ENCODE peak calls at places on chromosome 14, in nine cellular contexts. One of them, this sample, is unnamed.
A peak's percentile ranks its signal among the peaks of the same experiment; 100 is the strongest.

GRCh38 chr14:58884442-58884841 is 246.7 kb downstream of the DACT1 start:
- DNase-seq in activated CD8-positive, alpha-beta T cell treated with anti-CD3 and anti-CD28 coated beads, Interleukin-2, amount 10 ng/mL, durations not matched to agents 7 days and 5 days: no peak
- DNase-seq in aorta: no peak
- DNase-seq in endodermal cell: no peak
- DNase-seq in HuH-7: peak; percentile 4
- DNase-seq in HFF-Myc: no peak
- DNase-seq in glutamatergic neuron: no peak
- DNase-seq in activated CD4-positive, alpha-beta T cell treated with anti-CD3 and anti-CD28 coated beads, Interleukin-2, amount 10 ng/mL, durations not matched to agents 7 days and 5 days: no peak
- DNase-seq in left cardiac atrium: no peak
- DNase-seq in this sample: no peak

GRCh38 chr14:82533351-82533750 is 999.7 kb upstream of the SEL1L start:
- DNase-seq in HuH-7: no peak
- DNase-seq in HFF-Myc: no peak
- DNase-seq in activated CD8-positive, alpha-beta T cell treated with anti-CD3 and anti-CD28 coated beads, Interleukin-2, amount 10 ng/mL, durations not matched to agents 7 days and 5 days: no peak
- DNase-seq in endodermal cell: no peak
- DNase-seq in aorta: no peak
- DNase-seq in activated CD4-positive, alpha-beta T cell treated with anti-CD3 and anti-CD28 coated beads, Interleukin-2, amount 10 ng/mL, durations not matched to agents 7 days and 5 days: no peak
- DNase-seq in left cardiac atrium: no peak
- DNase-seq in glutamatergic neuron: no peak
- DNase-seq in this sample: no peak

GRCh38 chr14:99968156-99968920 is 96.9 kb upstream of the EVL start:
- DNase-seq in HuH-7: no peak
- DNase-seq in activated CD4-positive, alpha-beta T cell treated with anti-CD3 and anti-CD28 coated beads, Interleukin-2, amount 10 ng/mL, durations not matched to agents 7 days and 5 days: no peak
- DNase-seq in HFF-Myc: peak; percentile 98
- DNase-seq in endodermal cell: no peak
- DNase-seq in glutamatergic neuron: no peak
- DNase-seq in activated CD8-positive, alpha-beta T cell treated with anti-CD3 and anti-CD28 coated beads, Interleukin-2, amount 10 ng/mL, durations not matched to agents 7 days and 5 days: no peak
- DNase-seq in aorta: no peak
- DNase-seq in left cardiac atrium: no peak
- DNase-seq in this sample: no peak

GRCh38 chr14:24965934-24966593 is 83.9 kb downstream of the STXBP6 start:
- DNase-seq in HuH-7: no peak
- DNase-seq in activated CD4-positive, alpha-beta T cell treated with anti-CD3 and anti-CD28 coated beads, Interleukin-2, amount 10 ng/mL, durations not matched to agents 7 days and 5 days: no peak
- DNase-seq in glutamatergic neuron: no peak
- DNase-seq in HFF-Myc: peak; percentile 92
- DNase-seq in left cardiac atrium: peak; percentile 38
- DNase-seq in aorta: no peak
- DNase-seq in activated CD8-positive, alpha-beta T cell treated with anti-CD3 and anti-CD28 coated beads, Interleukin-2, amount 10 ng/mL, durations not matched to agents 7 days and 5 days: no peak
- DNase-seq in endodermal cell: no peak
- DNase-seq in this sample: peak; percentile 82

GRCh38 chr14:55458800-55459577 is 18.6 kb upstream of the TBPL2 start:
- DNase-seq in activated CD8-positive, alpha-beta T cell treated with anti-CD3 and anti-CD28 coated beads, Interleukin-2, amount 10 ng/mL, durations not matched to agents 7 days and 5 days: no peak
- DNase-seq in endodermal cell: no peak
- DNase-seq in left cardiac atrium: no peak
- DNase-seq in HFF-Myc: no peak
- DNase-seq in HuH-7: no peak
- DNase-seq in aorta: no peak
- DNase-seq in activated CD4-positive, alpha-beta T cell treated with anti-CD3 and anti-CD28 coated beads, Interleukin-2, amount 10 ng/mL, durations not matched to agents 7 days and 5 days: no peak
- DNase-seq in glutamatergic neuron: no peak
- DNase-seq in this sample: no peak

GRCh38 chr14:85576161-85576560 is 46.2 kb downstream of the FLRT2 start:
- DNase-seq in aorta: no peak
- DNase-seq in HuH-7: no peak
- DNase-seq in activated CD8-positive, alpha-beta T cell treated with anti-CD3 and anti-CD28 coated beads, Interleukin-2, amount 10 ng/mL, durations not matched to agents 7 days and 5 days: no peak
- DNase-seq in activated CD4-positive, alpha-beta T cell treated with anti-CD3 and anti-CD28 coated beads, Interleukin-2, amount 10 ng/mL, durations not matched to agents 7 days and 5 days: no peak
- DNase-seq in left cardiac atrium: no peak
- DNase-seq in endodermal cell: no peak
- DNase-seq in HFF-Myc: no peak
- DNase-seq in glutamatergic neuron: no peak
- DNase-seq in this sample: no peak

GRCh38 chr14:98168196-98168985 is 1103.6 kb downstream of the BCL11B start:
- DNase-seq in left cardiac atrium: no peak
- DNase-seq in activated CD8-positive, alpha-beta T cell treated with anti-CD3 and anti-CD28 coated beads, Interleukin-2, amount 10 ng/mL, durations not matched to agents 7 days and 5 days: peak; percentile 18
- DNase-seq in endodermal cell: no peak
- DNase-seq in HuH-7: no peak
- DNase-seq in activated CD4-positive, alpha-beta T cell treated with anti-CD3 and anti-CD28 coated beads, Interleukin-2, amount 10 ng/mL, durations not matched to agents 7 days and 5 days: no peak
- DNase-seq in glutamatergic neuron: no peak
- DNase-seq in HFF-Myc: no peak
- DNase-seq in aorta: no peak
- DNase-seq in this sample: no peak

GRCh38 chr14:71290960-71291466 is 383.8 kb downstream of the PCNX1 start:
- DNase-seq in endodermal cell: no peak
- DNase-seq in left cardiac atrium: no peak
- DNase-seq in HuH-7: no peak
- DNase-seq in aorta: no peak
- DNase-seq in activated CD8-positive, alpha-beta T cell treated with anti-CD3 and anti-CD28 coated beads, Interleukin-2, amount 10 ng/mL, durations not matched to agents 7 days and 5 days: peak; percentile 34
- DNase-seq in activated CD4-positive, alpha-beta T cell treated with anti-CD3 and anti-CD28 coated beads, Interleukin-2, amount 10 ng/mL, durations not matched to agents 7 days and 5 days: peak; percentile 14
- DNase-seq in HFF-Myc: peak; percentile 31
- DNase-seq in glutamatergic neuron: no peak
- DNase-seq in this sample: no peak

GRCh38 chr14:100619382-100620305 is 32.4 kb upstream of the BEGAIN start:
- DNase-seq in glutamatergic neuron: no peak
- DNase-seq in HuH-7: no peak
- DNase-seq in aorta: peak; percentile 57
- DNase-seq in left cardiac atrium: no peak
- DNase-seq in HFF-Myc: no peak
- DNase-seq in endodermal cell: peak; percentile 35
- DNase-seq in activated CD4-positive, alpha-beta T cell treated with anti-CD3 and anti-CD28 coated beads, Interleukin-2, amount 10 ng/mL, durations not matched to agents 7 days and 5 days: no peak
- DNase-seq in activated CD8-positive, alpha-beta T cell treated with anti-CD3 and anti-CD28 coated beads, Interleukin-2, amount 10 ng/mL, durations not matched to agents 7 days and 5 days: no peak
- DNase-seq in this sample: no peak

GRCh38 chr14:100896369-100897060 is 7.0 kb downstream of the RTL1 start:
- DNase-seq in activated CD8-positive, alpha-beta T cell treated with anti-CD3 and anti-CD28 coated beads, Interleukin-2, amount 10 ng/mL, durations not matched to agents 7 days and 5 days: no peak
- DNase-seq in aorta: peak; percentile 53
- DNase-seq in HFF-Myc: no peak
- DNase-seq in HuH-7: no peak
- DNase-seq in activated CD4-positive, alpha-beta T cell treated with anti-CD3 and anti-CD28 coated beads, Interleukin-2, amount 10 ng/mL, durations not matched to agents 7 days and 5 days: no peak
- DNase-seq in glutamatergic neuron: peak; percentile 45
- DNase-seq in left cardiac atrium: no peak
- DNase-seq in endodermal cell: peak; percentile 41
- DNase-seq in this sample: no peak

GRCh38 chr14:68248481-68249255 is 429.1 kb downstream of the RAD51B start:
- DNase-seq in HFF-Myc: peak; percentile 81
- DNase-seq in left cardiac atrium: no peak
- DNase-seq in glutamatergic neuron: peak; percentile 20
- DNase-seq in activated CD4-positive, alpha-beta T cell treated with anti-CD3 and anti-CD28 coated beads, Interleukin-2, amount 10 ng/mL, durations not matched to agents 7 days and 5 days: peak; percentile 36
- DNase-seq in endodermal cell: peak; percentile 66
- DNase-seq in aorta: peak; percentile 73
- DNase-seq in activated CD8-positive, alpha-beta T cell treated with anti-CD3 and anti-CD28 coated beads, Interleukin-2, amount 10 ng/mL, durations not matched to agents 7 days and 5 days: no peak
- DNase-seq in HuH-7: peak; percentile 20
- DNase-seq in this sample: peak; percentile 43

GRCh38 chr14:39368261-39368959 is 63.8 kb downstream of the FBXO33 start:
- DNase-seq in left cardiac atrium: peak; percentile 37
- DNase-seq in glutamatergic neuron: peak; percentile 58
- DNase-seq in HuH-7: peak; percentile 19
- DNase-seq in activated CD8-positive, alpha-beta T cell treated with anti-CD3 and anti-CD28 coated beads, Interleukin-2, amount 10 ng/mL, durations not matched to agents 7 days and 5 days: peak; percentile 63
- DNase-seq in aorta: no peak
- DNase-seq in endodermal cell: peak; percentile 91
- DNase-seq in activated CD4-positive, alpha-beta T cell treated with anti-CD3 and anti-CD28 coated beads, Interleukin-2, amount 10 ng/mL, durations not matched to agents 7 days and 5 days: peak; percentile 57
- DNase-seq in HFF-Myc: peak; percentile 64
- DNase-seq in this sample: peak; percentile 64

GRCh38 chr14:99718031-99718810 is 34.1 kb downstream of the CYP46A1 start:
- DNase-seq in aorta: no peak
- DNase-seq in HFF-Myc: no peak
- DNase-seq in left cardiac atrium: no peak
- DNase-seq in endodermal cell: peak; percentile 54
- DNase-seq in glutamatergic neuron: no peak
- DNase-seq in activated CD4-positive, alpha-beta T cell treated with anti-CD3 and anti-CD28 coated beads, Interleukin-2, amount 10 ng/mL, durations not matched to agents 7 days and 5 days: no peak
- DNase-seq in activated CD8-positive, alpha-beta T cell treated with anti-CD3 and anti-CD28 coated beads, Interleukin-2, amount 10 ng/mL, durations not matched to agents 7 days and 5 days: peak; percentile 18
- DNase-seq in HuH-7: no peak
- DNase-seq in this sample: no peak

GRCh38 chr14:45125754-45126153 is 8.5 kb downstream of the FKBP3 start:
- DNase-seq in activated CD4-positive, alpha-beta T cell treated with anti-CD3 and anti-CD28 coated beads, Interleukin-2, amount 10 ng/mL, durations not matched to agents 7 days and 5 days: no peak
- DNase-seq in HuH-7: no peak
- DNase-seq in HFF-Myc: no peak
- DNase-seq in glutamatergic neuron: no peak
- DNase-seq in left cardiac atrium: no peak
- DNase-seq in activated CD8-positive, alpha-beta T cell treated with anti-CD3 and anti-CD28 coated beads, Interleukin-2, amount 10 ng/mL, durations not matched to agents 7 days and 5 days: no peak
- DNase-seq in aorta: no peak
- DNase-seq in endodermal cell: no peak
- DNase-seq in this sample: no peak

GRCh38 chr14:77158175-77158908 is 16.8 kb upstream of the ZDHHC22 start:
- DNase-seq in activated CD8-positive, alpha-beta T cell treated with anti-CD3 and anti-CD28 coated beads, Interleukin-2, amount 10 ng/mL, durations not matched to agents 7 days and 5 days: no peak
- DNase-seq in glutamatergic neuron: peak; percentile 84
- DNase-seq in aorta: peak; percentile 83
- DNase-seq in HuH-7: no peak
- DNase-seq in activated CD4-positive, alpha-beta T cell treated with anti-CD3 and anti-CD28 coated beads, Interleukin-2, amount 10 ng/mL, durations not matched to agents 7 days and 5 days: no peak
- DNase-seq in HFF-Myc: peak; percentile 27
- DNase-seq in endodermal cell: peak; percentile 84
- DNase-seq in left cardiac atrium: peak; percentile 56
- DNase-seq in this sample: peak; percentile 73

GRCh38 chr14:106013879-106014376 is 487.5 kb downstream of the TMEM121 start:
- DNase-seq in glutamatergic neuron: no peak
- DNase-seq in activated CD8-positive, alpha-beta T cell treated with anti-CD3 and anti-CD28 coated beads, Interleukin-2, amount 10 ng/mL, durations not matched to agents 7 days and 5 days: no peak
- DNase-seq in HuH-7: no peak
- DNase-seq in endodermal cell: no peak
- DNase-seq in activated CD4-positive, alpha-beta T cell treated with anti-CD3 and anti-CD28 coated beads, Interleukin-2, amount 10 ng/mL, durations not matched to agents 7 days and 5 days: no peak
- DNase-seq in HFF-Myc: no peak
- DNase-seq in aorta: no peak
- DNase-seq in left cardiac atrium: no peak
- DNase-seq in this sample: no peak

GRCh38 chr14:66596241-66596985 is 88.5 kb downstream of the GPHN start:
- DNase-seq in HFF-Myc: no peak
- DNase-seq in activated CD8-positive, alpha-beta T cell treated with anti-CD3 and anti-CD28 coated beads, Interleukin-2, amount 10 ng/mL, durations not matched to agents 7 days and 5 days: no peak
- DNase-seq in activated CD4-positive, alpha-beta T cell treated with anti-CD3 and anti-CD28 coated beads, Interleukin-2, amount 10 ng/mL, durations not matched to agents 7 days and 5 days: no peak
- DNase-seq in HuH-7: no peak
- DNase-seq in left cardiac atrium: no peak
- DNase-seq in endodermal cell: no peak
- DNase-seq in aorta: peak; percentile 64
- DNase-seq in glutamatergic neuron: no peak
- DNase-seq in this sample: no peak

GRCh38 chr14:93965287-93965821 is 11.0 kb downstream of the ASB2 start:
- DNase-seq in glutamatergic neuron: no peak
- DNase-seq in activated CD4-positive, alpha-beta T cell treated with anti-CD3 and anti-CD28 coated beads, Interleukin-2, amount 10 ng/mL, durations not matched to agents 7 days and 5 days: no peak
- DNase-seq in aorta: no peak
- DNase-seq in activated CD8-positive, alpha-beta T cell treated with anti-CD3 and anti-CD28 coated beads, Interleukin-2, amount 10 ng/mL, durations not matched to agents 7 days and 5 days: no peak
- DNase-seq in left cardiac atrium: no peak
- DNase-seq in HuH-7: no peak
- DNase-seq in endodermal cell: no peak
- DNase-seq in HFF-Myc: no peak
- DNase-seq in this sample: no peak

GRCh38 chr14:85688024-85688423 is 158.1 kb downstream of the FLRT2 start:
- DNase-seq in HuH-7: peak; percentile 4
- DNase-seq in endodermal cell: no peak
- DNase-seq in activated CD4-positive, alpha-beta T cell treated with anti-CD3 and anti-CD28 coated beads, Interleukin-2, amount 10 ng/mL, durations not matched to agents 7 days and 5 days: no peak
- DNase-seq in aorta: no peak
- DNase-seq in left cardiac atrium: no peak
- DNase-seq in glutamatergic neuron: no peak
- DNase-seq in HFF-Myc: no peak
- DNase-seq in activated CD8-positive, alpha-beta T cell treated with anti-CD3 and anti-CD28 coated beads, Interleukin-2, amount 10 ng/mL, durations not matched to agents 7 days and 5 days: no peak
- DNase-seq in this sample: peak; percentile 58

GRCh38 chr14:92780444-92780843 is 13.7 kb upstream of the GOLGA5 start:
- DNase-seq in aorta: no peak
- DNase-seq in activated CD8-positive, alpha-beta T cell treated with anti-CD3 and anti-CD28 coated beads, Interleukin-2, amount 10 ng/mL, durations not matched to agents 7 days and 5 days: no peak
- DNase-seq in left cardiac atrium: no peak
- DNase-seq in HuH-7: no peak
- DNase-seq in glutamatergic neuron: no peak
- DNase-seq in HFF-Myc: peak; percentile 46
- DNase-seq in endodermal cell: no peak
- DNase-seq in activated CD4-positive, alpha-beta T cell treated with anti-CD3 and anti-CD28 coated beads, Interleukin-2, amount 10 ng/mL, durations not matched to agents 7 days and 5 days: no peak
- DNase-seq in this sample: no peak

GRCh38 chr14:93736378-93737014 is 51.8 kb downstream of the PRIMA1 start:
- DNase-seq in endodermal cell: peak; percentile 80
- DNase-seq in activated CD8-positive, alpha-beta T cell treated with anti-CD3 and anti-CD28 coated beads, Interleukin-2, amount 10 ng/mL, durations not matched to agents 7 days and 5 days: no peak
- DNase-seq in HuH-7: peak; percentile 63
- DNase-seq in HFF-Myc: no peak
- DNase-seq in aorta: no peak
- DNase-seq in left cardiac atrium: no peak
- DNase-seq in glutamatergic neuron: no peak
- DNase-seq in activated CD4-positive, alpha-beta T cell treated with anti-CD3 and anti-CD28 coated beads, Interleukin-2, amount 10 ng/mL, durations not matched to agents 7 days and 5 days: no peak
- DNase-seq in this sample: no peak

GRCh38 chr14:47917344-47917954 is 242.0 kb upstream of the MDGA2 start:
- DNase-seq in HFF-Myc: no peak
- DNase-seq in HuH-7: peak; percentile 1
- DNase-seq in activated CD4-positive, alpha-beta T cell treated with anti-CD3 and anti-CD28 coated beads, Interleukin-2, amount 10 ng/mL, durations not matched to agents 7 days and 5 days: no peak
- DNase-seq in aorta: no peak
- DNase-seq in left cardiac atrium: no peak
- DNase-seq in glutamatergic neuron: peak; percentile 47
- DNase-seq in endodermal cell: peak; percentile 83
- DNase-seq in activated CD8-positive, alpha-beta T cell treated with anti-CD3 and anti-CD28 coated beads, Interleukin-2, amount 10 ng/mL, durations not matched to agents 7 days and 5 days: no peak
- DNase-seq in this sample: no peak

GRCh38 chr14:102772781-102773570 is 4.3 kb upstream of the TRAF3 start:
- DNase-seq in aorta: no peak
- DNase-seq in left cardiac atrium: no peak
- DNase-seq in endodermal cell: peak; percentile 89
- DNase-seq in HFF-Myc: no peak
- DNase-seq in activated CD4-positive, alpha-beta T cell treated with anti-CD3 and anti-CD28 coated beads, Interleukin-2, amount 10 ng/mL, durations not matched to agents 7 days and 5 days: no peak
- DNase-seq in HuH-7: no peak
- DNase-seq in activated CD8-positive, alpha-beta T cell treated with anti-CD3 and anti-CD28 coated beads, Interleukin-2, amount 10 ng/mL, durations not matched to agents 7 days and 5 days: no peak
- DNase-seq in glutamatergic neuron: peak; percentile 62
- DNase-seq in this sample: no peak

GRCh38 chr14:96683575-96684289 is 113.5 kb upstream of the VRK1 start:
- DNase-seq in activated CD8-positive, alpha-beta T cell treated with anti-CD3 and anti-CD28 coated beads, Interleukin-2, amount 10 ng/mL, durations not matched to agents 7 days and 5 days: no peak
- DNase-seq in HFF-Myc: no peak
- DNase-seq in aorta: no peak
- DNase-seq in activated CD4-positive, alpha-beta T cell treated with anti-CD3 and anti-CD28 coated beads, Interleukin-2, amount 10 ng/mL, durations not matched to agents 7 days and 5 days: no peak
- DNase-seq in endodermal cell: no peak
- DNase-seq in glutamatergic neuron: no peak
- DNase-seq in HuH-7: no peak
- DNase-seq in left cardiac atrium: no peak
- DNase-seq in this sample: no peak

This sample was measured in NCI-H460.